ENCODE peak calls at places on chromosomes 2 and 18, in four cellular contexts. M is anterior cingulate cortex; N is activated CD4-positive, alpha-beta T cell treated with anti-CD3 and anti-CD28 coated beads, Interleukin-2, amount 50 U/mL, for 1 hour; S is GM12865. X is an unnamed sample.

GRCh38 chr2:16068233-16068940 is 128.0 kb downstream of the MYCN start:
- DNase-seq in M (no peak), N (no peak), S (no peak), X (no peak)

GRCh38 chr2:74440005-74440377 is 1.7 kb downstream of the RTKN start:
- DNase-seq in M (peak; percentile 55), N (no peak), S (no peak), X (peak; percentile 96)

GRCh38 chr2:141942006-141942789 is 188.6 kb downstream of the LRP1B start:
- DNase-seq in M (no peak), N (no peak), S (no peak), X (no peak)

GRCh38 chr2:111054791-111055627 is 65.7 kb upstream of the BCL2L11 start:
- DNase-seq in M (no peak), N (no peak), S (peak; percentile 69), X (no peak)

GRCh38 chr2:146821836-146822316 is 1023.0 kb upstream of the ACVR2A start:
- DNase-seq in M (no peak), N (no peak), S (no peak), X (peak; percentile 56)

GRCh38 chr2:151760139-151760650 is 25.9 kb upstream of the NEB start:
- DNase-seq in M (no peak), N (no peak), S (no peak), X (no peak)

GRCh38 chr2:21162615-21162878 is 38.8 kb downstream of the TDRD15 start:
- DNase-seq in M (no peak), N (no peak), S (no peak), X (no peak)

GRCh38 chr2:181891966-181892794 is 650 bp downstream of the ITPRID2 start:
- DNase-seq in M (peak; percentile 74), N (peak; percentile 50), S (peak; percentile 77), X (peak; percentile 18)

GRCh38 chr2:76450024-76450475 is 739.3 kb upstream of the GCFC2 start:
- DNase-seq in M (no peak), N (no peak), S (peak; percentile 71), X (no peak)

GRCh38 chr18:74389991-74390390 is 67.1 kb downstream of the DIPK1C start:
- DNase-seq in M (no peak), N (no peak), S (no peak), X (no peak)

GRCh38 chr2:96260404-96261260 is 5.2 kb downstream of the TMEM127 start:
- DNase-seq in M (peak; percentile 17), N (peak; percentile 26), S (peak; percentile 68), X (peak; percentile 93)

GRCh38 chr2:67571785-67572718 is 174.9 kb downstream of the ETAA1 start:
- DNase-seq in M (no peak), N (no peak), S (no peak), X (no peak)

GRCh38 chr2:214696681-214697080 is 112.8 kb downstream of the BARD1 start:
- DNase-seq in M (no peak), N (no peak), S (no peak), X (no peak)

GRCh38 chr2:188292446-188293239 is 969 bp downstream of the GULP1 start:
- DNase-seq in M (peak; percentile 24), N (no peak), S (no peak), X (no peak)

GRCh38 chr2:241815477-241816430 is 6.8 kb downstream of the NEU4 start:
- DNase-seq in M (no peak), N (no peak), S (no peak), X (no peak)

GRCh38 chr2:240216197-240216596 is 75.7 kb upstream of the OTOS start:
- DNase-seq in M (no peak), N (no peak), S (no peak), X (no peak)

GRCh38 chr2:222862068-222862914 is 1.5 kb downstream of the ACSL3 start:
- DNase-seq in M (no peak), N (no peak), S (no peak), X (no peak)

GRCh38 chr2:240506406-240507059 is 51.3 kb downstream of the ANKMY1 start:
- DNase-seq in M (no peak), N (no peak), S (no peak), X (no peak)

GRCh38 chr2:185012643-185013042 is 414.3 kb downstream of the ZNF804A start:
- DNase-seq in M (no peak), N (no peak), S (no peak), X (no peak)

GRCh38 chr2:95274291-95275150 is at the start of gene PROM2:
- DNase-seq in M (no peak), N (no peak), S (no peak), X (no peak)

GRCh38 chr2:121245120-121245820 is 39.7 kb downstream of the TFCP2L1 start:
- DNase-seq in M (no peak), N (no peak), S (no peak), X (no peak)

GRCh38 chr2:47422016-47422415 is 19.1 kb downstream of the MSH2 start:
- DNase-seq in M (no peak), N (no peak), S (no peak), X (no peak)

GRCh38 chr2:144032566-144032965 is 487.4 kb downstream of the ZEB2 start:
- DNase-seq in M (no peak), N (no peak), S (no peak), X (no peak)

GRCh38 chr2:1541812-1542211 is 128.5 kb downstream of the TPO start:
- DNase-seq in M (no peak), N (no peak), S (no peak), X (no peak)

GRCh38 chr18:54387631-54388030 is 29.9 kb downstream of the C18orf54 start:
- DNase-seq in M (no peak), N (no peak), S (no peak), X (no peak)

GRCh38 chr2:45964226-45964841 is 312.9 kb downstream of the PRKCE start:
- DNase-seq in M (no peak), N (no peak), S (no peak), X (peak; percentile 61)

GRCh38 chr2:236376566-236377244 is 112.5 kb upstream of the ASB18 start:
- DNase-seq in M (no peak), N (no peak), S (no peak), X (no peak)

GRCh38 chr2:6506311-6507258 is 359.1 kb downstream of the CMPK2 start:
- DNase-seq in M (no peak), N (no peak), S (peak; percentile 19), X (peak; percentile 67)

GRCh38 chr18:24727685-24728084 is 267.2 kb downstream of the HRH4 start:
- DNase-seq in M (no peak), N (no peak), S (no peak), X (no peak)

GRCh38 chr2:74002515-74003391 is 18.0 kb downstream of the TET3 start:
- DNase-seq in M (peak; percentile 81), N (peak; percentile 74), S (peak; percentile 85), X (peak; percentile 50)

GRCh38 chr2:26911911-26912861 is 58.3 kb upstream of the MAPRE3 start:
- DNase-seq in M (peak; percentile 57), N (no peak), S (no peak), X (no peak)

GRCh38 chr2:18047114-18047695 is 168.7 kb downstream of the KCNS3 start:
- DNase-seq in M (no peak), N (no peak), S (no peak), X (peak; percentile 29)

GRCh38 chr2:80499095-80499494 is 194.5 kb upstream of the LRRTM1 start:
- DNase-seq in M (no peak), N (no peak), S (peak; percentile 69), X (no peak)

GRCh38 chr18:27901424-27902226 is 275.3 kb downstream of the CDH2 start:
- DNase-seq in M (no peak), N (no peak), S (no peak), X (no peak)

GRCh38 chr2:39158351-39158750 is 37.5 kb upstream of the SOS1 start:
- DNase-seq in M (no peak), N (no peak), S (no peak), X (no peak)

GRCh38 chr2:165795011-165795410 is 964 bp upstream of the GALNT3 start:
- DNase-seq in M (no peak), N (no peak), S (peak; percentile 38), X (no peak)

X was measured in COLO829.